ENCODE peak calls at places on chromosomes 7 and 10, in four cellular contexts. G, Q, W and Y are unnamed samples.

GRCh38 chr7:73520673-73521635 is 1.1 kb downstream of the BAZ1B start:
- DNase-seq in G (peak; percentile 60), Q (peak; percentile 52), W (no peak), Y (no peak)

GRCh38 chr7:18352339-18353255 is 143.0 kb upstream of the HDAC9 start:
- DNase-seq in G (peak; percentile 59), Q (peak; percentile 37), W (peak; percentile 5), Y (peak; percentile 39)

GRCh38 chr7:99837649-99838361 is 10.0 kb downstream of the CYP3A43 start:
- DNase-seq in G (no peak), Q (no peak), W (peak; percentile 45), Y (no peak)

GRCh38 chr7:128453836-128454804 is 1.6 kb upstream of the HILPDA start:
- DNase-seq in G (peak; percentile 75), Q (no peak), W (no peak), Y (peak; percentile 78)

GRCh38 chr10:126459878-126460481 is 71.7 kb upstream of the ADAM12 start:
- DNase-seq in G (no peak), Q (no peak), W (peak; percentile 38), Y (no peak)

GRCh38 chr10:62584216-62584615 is 210.0 kb downstream of the ZNF365 start:
- DNase-seq in G (no peak), Q (no peak), W (no peak), Y (no peak)

GRCh38 chr7:98254951-98255610 is 3.0 kb upstream of the TECPR1 start:
- DNase-seq in G (no peak), Q (peak; percentile 64), W (no peak), Y (no peak)

GRCh38 chr7:35390146-35390545 is 136.2 kb upstream of the TBX20 start:
- DNase-seq in G (no peak), Q (no peak), W (no peak), Y (no peak)

GRCh38 chr7:120337308-120337907 is 64.4 kb downstream of the KCND2 start:
- DNase-seq in G (peak; percentile 25), Q (peak; percentile 7), W (peak; percentile 5), Y (no peak)

GRCh38 chr7:96303105-96303685 is 18.7 kb downstream of the SLC25A13 start:
- DNase-seq in G (no peak), Q (peak; percentile 70), W (peak; percentile 96), Y (no peak)

GRCh38 chr7:41808541-41808940 is 105.7 kb upstream of the INHBA start:
- DNase-seq in G (no peak), Q (no peak), W (no peak), Y (peak; percentile 64)

GRCh38 chr10:122515022-122515424 is 45.5 kb upstream of the DMBT1 start:
- DNase-seq in G (no peak), Q (no peak), W (no peak), Y (no peak)

GRCh38 chr7:77348371-77348813 is 67.8 kb downstream of the GSAP start:
- DNase-seq in G (peak; percentile 42), Q (no peak), W (no peak), Y (no peak)

GRCh38 chr10:14681305-14681704 is 93.4 kb downstream of the FAM107B start:
- DNase-seq in G (no peak), Q (no peak), W (peak; percentile 20), Y (no peak)

GRCh38 chr7:5143106-5143505 is 46.9 kb upstream of the WIPI2 start:
- DNase-seq in G (no peak), Q (no peak), W (no peak), Y (no peak)

GRCh38 chr7:100604078-100604975 is 2.2 kb downstream of the PCOLCE start:
- DNase-seq in G (peak; percentile 98), Q (peak; percentile 93), W (no peak), Y (peak; percentile 90)

GRCh38 chr10:52434734-52435133 is 120.7 kb downstream of the DKK1 start:
- DNase-seq in G (no peak), Q (no peak), W (no peak), Y (no peak)
- TF ChIP-seq FOXJ3 in G (no peak), Q (no peak), W (no peak), Y (no peak)

GRCh38 chr10:102115775-102116174 is 4.4 kb downstream of the LDB1 start:
- DNase-seq in G (no peak), Q (no peak), W (no peak), Y (no peak)

GRCh38 chr10:102113261-102113955 is 6.8 kb downstream of the LDB1 start:
- DNase-seq in G (no peak), Q (peak; percentile 50), W (no peak), Y (no peak)

GRCh38 chr10:102114861-102115618 is 5.1 kb downstream of the LDB1 start:
- DNase-seq in G (peak; percentile 88), Q (peak; percentile 92), W (peak; percentile 79), Y (peak; percentile 91)

GRCh38 chr10:102112210-102112817 is 7.9 kb downstream of the LDB1 start:
- DNase-seq in G (peak; percentile 53), Q (peak; percentile 95), W (no peak), Y (no peak)

GRCh38 chr10:102113956-102114857 is 6.0 kb downstream of the LDB1 start:
- DNase-seq in G (peak; percentile 61), Q (peak; percentile 62), W (no peak), Y (no peak)
- TF ChIP-seq FOXJ3 in G (no peak), Q (no peak), W (no peak), Y (no peak)

DNA sequence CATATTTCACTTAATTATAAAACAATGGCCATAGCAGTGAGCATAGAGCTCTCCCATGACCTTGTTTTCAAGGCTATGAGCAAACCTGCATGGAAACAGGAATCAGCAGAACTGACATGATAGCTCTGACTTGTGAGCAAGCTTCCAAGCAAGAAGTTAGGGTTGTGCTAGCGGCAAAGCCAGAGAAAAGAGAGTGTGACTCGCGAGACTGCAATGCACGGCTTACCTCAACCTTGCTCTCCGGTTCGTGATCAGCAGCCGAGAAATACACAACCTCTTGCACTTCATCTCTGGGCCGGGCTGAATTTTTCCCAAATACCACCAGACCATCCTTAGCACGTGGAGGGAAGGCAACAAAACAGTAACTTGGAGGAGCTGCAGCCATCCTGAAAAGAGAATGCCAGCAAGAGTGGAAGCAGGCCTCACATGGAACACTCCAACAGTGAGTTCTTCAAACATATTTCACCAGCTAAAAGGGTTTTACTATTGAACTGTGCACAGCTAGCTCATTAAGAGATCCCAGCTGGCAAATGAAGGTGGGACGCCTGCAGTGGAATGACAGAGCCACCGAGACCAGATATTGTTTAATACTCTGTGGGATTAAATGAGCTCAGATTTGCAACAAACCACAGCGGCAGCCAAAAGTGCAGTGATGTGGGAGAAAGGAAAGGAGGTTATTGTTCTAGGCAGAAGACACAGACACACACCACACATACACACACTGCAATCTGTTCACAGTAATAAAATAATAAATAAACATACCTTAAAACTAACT is 20.7 kb downstream of the SCRN1 start:
- DNase-seq in G (no peak), Q (no peak), W (no peak), Y (no peak)
- TF ChIP-seq FOXJ3 in G (no peak), Q (no peak), W (no peak), Y (no peak)

GRCh38 chr7:47093835-47094234 is 488.1 kb downstream of the TNS3 start:
- DNase-seq in G (no peak), Q (no peak), W (no peak), Y (no peak)
- TF ChIP-seq FOXJ3 in G (no peak), Q (no peak), W (no peak), Y (no peak)